ENCODE peak calls at places on chromosomes 6 and 20, in four cellular contexts. One of them, this sample, is unnamed.

GRCh38 chr6:107729098-107729497 is 95.0 kb downstream of the SCML4 start:
- DNase-seq in kidney glomerular epithelial cell: no peak
- DNase-seq in sigmoid colon: no peak
- DNase-seq in NT2/D1: no peak
- DNase-seq in this sample: no peak

GRCh38 chr6:125170376-125170775 is 16.8 kb downstream of the TPD52L1 start:
- DNase-seq in kidney glomerular epithelial cell: no peak
- DNase-seq in sigmoid colon: no peak
- DNase-seq in NT2/D1: no peak
- DNase-seq in this sample: no peak

GRCh38 chr20:575230-575629 is 31.6 kb upstream of the CSNK2A1 start:
- DNase-seq in kidney glomerular epithelial cell: no peak
- DNase-seq in sigmoid colon: no peak
- DNase-seq in NT2/D1: no peak
- DNase-seq in this sample: no peak

GRCh38 chr6:122071950-122072647 is 327.4 kb upstream of the HSF2 start:
- DNase-seq in kidney glomerular epithelial cell: no peak
- DNase-seq in sigmoid colon: no peak
- DNase-seq in NT2/D1: no peak
- DNase-seq in this sample: no peak

GRCh38 chr20:34708621-34709043 is 4.5 kb downstream of the TP53INP2 start:
- DNase-seq in kidney glomerular epithelial cell: no peak
- DNase-seq in sigmoid colon: peak; percentile 79
- DNase-seq in NT2/D1: peak; percentile 42
- DNase-seq in this sample: no peak

GRCh38 chr20:24610341-24611115 is 141.1 kb downstream of the SYNDIG1 start:
- DNase-seq in kidney glomerular epithelial cell: no peak
- DNase-seq in sigmoid colon: no peak
- DNase-seq in NT2/D1: peak; percentile 68
- DNase-seq in this sample: peak; percentile 23

GRCh38 chr6:147534116-147534865 is 25.8 kb downstream of the SAMD5 start:
- DNase-seq in kidney glomerular epithelial cell: no peak
- DNase-seq in sigmoid colon: no peak
- DNase-seq in NT2/D1: no peak
- DNase-seq in this sample: no peak

GRCh38 chr6:20159781-20160540 is 52.3 kb downstream of the MBOAT1 start:
- DNase-seq in kidney glomerular epithelial cell: no peak
- DNase-seq in sigmoid colon: no peak
- DNase-seq in NT2/D1: no peak
- DNase-seq in this sample: no peak

GRCh38 chr6:35365599-35366596 is 23.5 kb downstream of the PPARD start:
- DNase-seq in kidney glomerular epithelial cell: no peak
- DNase-seq in sigmoid colon: no peak
- DNase-seq in NT2/D1: no peak
- DNase-seq in this sample: no peak

GRCh38 chr20:41650221-41650948 is 32.2 kb upstream of the CHD6 start:
- DNase-seq in kidney glomerular epithelial cell: no peak
- DNase-seq in sigmoid colon: no peak
- DNase-seq in NT2/D1: no peak
- DNase-seq in this sample: no peak

GRCh38 chr20:3325864-3326263 is 81.6 kb downstream of the DNAAF9 start:
- DNase-seq in kidney glomerular epithelial cell: no peak
- DNase-seq in sigmoid colon: no peak
- DNase-seq in NT2/D1: no peak
- DNase-seq in this sample: no peak

GRCh38 chr6:155001482-155001881 is 6.4 kb downstream of the TIAM2 start:
- DNase-seq in kidney glomerular epithelial cell: no peak
- DNase-seq in sigmoid colon: no peak
- DNase-seq in NT2/D1: no peak
- DNase-seq in this sample: no peak

GRCh38 chr6:158040051-158040803 is 58.6 kb downstream of the SYNJ2 start:
- DNase-seq in kidney glomerular epithelial cell: peak; percentile 98
- DNase-seq in sigmoid colon: peak; percentile 71
- DNase-seq in NT2/D1: no peak
- DNase-seq in this sample: no peak

GRCh38 chr6:166629628-166630027 is 2.6 kb upstream of the RPS6KA2 start:
- DNase-seq in kidney glomerular epithelial cell: no peak
- DNase-seq in sigmoid colon: no peak
- DNase-seq in NT2/D1: no peak
- DNase-seq in this sample: no peak